ENCODE peak calls at places on chromosome 22, in four cellular contexts. J, G, Q and I are unnamed samples.

GRCh38 chr22:44126807-44127206 is 53.9 kb upstream of the PARVG start:
- DNase-seq in J (no peak), G (no peak), Q (no peak), I (no peak)

GRCh38 chr22:30178180-30179126 is 68.1 kb downstream of the LIF start:
- DNase-seq in J (no peak), G (no peak), Q (no peak), I (no peak)

GRCh38 chr22:35480627-35481565 is 59.7 kb upstream of the RASD2 start:
- DNase-seq in J (no peak), G (peak; percentile 21), Q (no peak), I (no peak)

GRCh38 chr22:44825310-44826150 is 73.2 kb downstream of the ARHGAP8 start:
- DNase-seq in J (no peak), G (no peak), Q (no peak), I (no peak)

GRCh38 chr22:31829505-31829904 is 75.7 kb downstream of the DEPDC5 start:
- DNase-seq in J (peak; percentile 82), G (peak; percentile 12), Q (peak; percentile 20), I (peak; percentile 31)

GRCh38 chr22:37518509-37519267 is 527 bp downstream of the CARD10 start:
- DNase-seq in J (no peak), G (no peak), Q (no peak), I (no peak)

GRCh38 chr22:30001459-30001858 is 78.8 kb upstream of the HORMAD2 start:
- DNase-seq in J (no peak), G (no peak), Q (no peak), I (no peak)

GRCh38 chr22:36769541-36769940 is 6.4 kb downstream of the IFT27 start:
- DNase-seq in J (no peak), G (no peak), Q (no peak), I (no peak)

GRCh38 chr22:30191049-30191701 is 55.4 kb downstream of the LIF start:
- DNase-seq in J (no peak), G (no peak), Q (no peak), I (no peak)

GRCh38 chr22:25758316-25758715 is 16.3 kb downstream of the MYO18B start:
- DNase-seq in J (no peak), G (no peak), Q (no peak), I (no peak)

GRCh38 chr22:35900483-35901168 is 128.0 kb downstream of the RBFOX2 start:
- DNase-seq in J (no peak), G (peak; percentile 30), Q (no peak), I (no peak)

GRCh38 chr22:23604939-23605712 is 25.0 kb upstream of the IGLL1 start:
- DNase-seq in J (no peak), G (no peak), Q (no peak), I (no peak)

GRCh38 chr22:31818481-31819392 is 64.9 kb downstream of the DEPDC5 start:
- DNase-seq in J (no peak), G (no peak), Q (no peak), I (no peak)

GRCh38 chr22:33529424-33530113 is 390.7 kb downstream of the LARGE1 start:
- DNase-seq in J (no peak), G (no peak), Q (no peak), I (no peak)

GRCh38 chr22:24989541-24989951 is 37.0 kb downstream of the KIAA1671 start:
- DNase-seq in J (no peak), G (no peak), Q (no peak), I (no peak)

GRCh38 chr22:29308791-29309262 is 2.4 kb downstream of the GAS2L1 start:
- DNase-seq in J (no peak), G (peak; percentile 48), Q (no peak), I (no peak)

GRCh38 chr22:47598864-47599263 is 836.4 kb downstream of the TBC1D22A start:
- DNase-seq in J (no peak), G (no peak), Q (no peak), I (no peak)

GRCh38 chr22:23537421-23537820 is 42.7 kb downstream of the IGLL1 start:
- DNase-seq in J (no peak), G (peak; percentile 25), Q (no peak), I (no peak)

GRCh38 chr22:38208549-38209097 is 6.8 kb downstream of the MAFF start:
- DNase-seq in J (no peak), G (no peak), Q (no peak), I (no peak)

GRCh38 chr22:44739024-44739423 is 13.4 kb upstream of the ARHGAP8 start:
- DNase-seq in J (no peak), G (no peak), Q (no peak), I (no peak)

GRCh38 chr22:42172385-42173172 is 42.0 kb upstream of the CYP2D6 start:
- DNase-seq in J (no peak), G (no peak), Q (no peak), I (no peak)

GRCh38 chr22:46627806-46628482 is 7.8 kb downstream of the GRAMD4 start:
- DNase-seq in J (no peak), G (no peak), Q (no peak), I (no peak)

GRCh38 chr22:34842630-34843029 is 223.3 kb upstream of the ISX start:
- DNase-seq in J (no peak), G (no peak), Q (no peak), I (no peak)

GRCh38 chr22:30866811-30867271 is 101.7 kb downstream of the MORC2 start:
- DNase-seq in J (no peak), G (no peak), Q (no peak), I (no peak)

GRCh38 chr22:22593964-22594656 is 35.0 kb upstream of the PRAME start:
- DNase-seq in J (peak; percentile 11), G (peak; percentile 28), Q (peak; percentile 20), I (peak; percentile 21)

GRCh38 chr22:48827904-48828555 is 999.6 kb downstream of the BRD1 start:
- DNase-seq in J (no peak), G (no peak), Q (no peak), I (no peak)

GRCh38 chr22:32896951-32897350 is 95.4 kb downstream of the TIMP3 start:
- DNase-seq in J (no peak), G (no peak), Q (no peak), I (no peak)

GRCh38 chr22:49962751-49963646 is 2.4 kb downstream of the PIM3 start:
- DNase-seq in J (no peak), G (no peak), Q (no peak), I (no peak)

GRCh38 chr22:35133702-35134395 is 67.9 kb downstream of the ISX start:
- DNase-seq in J (no peak), G (no peak), Q (no peak), I (no peak)

GRCh38 chr22:28674121-28674563 is 5.5 kb downstream of the TTC28 start:
- DNase-seq in J (no peak), G (peak; percentile 96), Q (no peak), I (no peak)

GRCh38 chr22:44997060-44997459 is 12.7 kb downstream of the PHF21B start:
- DNase-seq in J (no peak), G (no peak), Q (no peak), I (no peak)

GRCh38 chr22:37892566-37893338 is 13.3 kb upstream of the MICALL1 start:
- DNase-seq in J (no peak), G (no peak), Q (no peak), I (no peak)